ENCODE peak calls at places on chromosomes 7 and 10, in ten cellular contexts. Y is tibial nerve, V is heart right ventricle, X is H1, U is tibial artery, S is ovary, P is heart left ventricle, W is IMR-90, R is BE2C, N is GM12878. G is an unnamed sample.

GRCh38 chr10:96752380-96752779 is 32.1 kb upstream of the PIK3AP1 start:
- DNase-seq in Y (no peak), V (no peak), X (no peak), U (no peak), S (no peak), P (no peak), W (no peak), R (no peak), N (no peak), G (no peak)

GRCh38 chr7:750111-750905 is 23.2 kb upstream of the PRKAR1B start:
- DNase-seq in Y (no peak), V (no peak), X (no peak), U (no peak), S (peak; percentile 13), P (no peak), W (no peak), R (no peak), N (no peak), G (no peak)

GRCh38 chr7:142646274-142646895 is 102.9 kb upstream of the PRSS1 start:
- DNase-seq in Y (no peak), V (no peak), X (no peak), U (no peak), S (no peak), P (no peak), W (no peak), R (no peak), N (no peak), G (no peak)

GRCh38 chr10:117926491-117926890 is 120.2 kb downstream of the RAB11FIP2 start:
- DNase-seq in Y (no peak), V (no peak), X (no peak), U (no peak), S (no peak), P (no peak), W (peak; percentile 0), R (no peak), N (no peak), G (no peak)

GRCh38 chr10:7950981-7951847 is 103.3 kb upstream of the GATA3 start:
- DNase-seq in Y (no peak), V (no peak), X (no peak), U (no peak), S (no peak), P (no peak), W (peak; percentile 80), R (no peak), N (no peak), G (no peak)

GRCh38 chr7:156459067-156459466 is 181.5 kb upstream of the RNF32 start:
- DNase-seq in Y (no peak), V (no peak), X (no peak), U (no peak), S (no peak), P (no peak), W (no peak), R (no peak), N (no peak), G (no peak)

GRCh38 chr7:36925207-36925606 is 200.9 kb upstream of the AOAH start:
- DNase-seq in Y (no peak), V (no peak), X (no peak), U (no peak), S (no peak), P (no peak), W (no peak), R (no peak), N (no peak), G (peak; percentile 45)

GRCh38 chr10:68096913-68097509 is 12.3 kb upstream of the MYPN start:
- DNase-seq in Y (no peak), V (no peak), X (peak; percentile 50), U (no peak), S (no peak), P (peak; percentile 31), W (peak; percentile 95), R (peak; percentile 12), N (no peak), G (peak; percentile 81)

GRCh38 chr7:65325793-65326432 is 47.7 kb upstream of the ZNF92 start:
- DNase-seq in Y (no peak), V (no peak), X (no peak), U (no peak), S (no peak), P (no peak), W (peak; percentile 6), R (no peak), N (no peak), G (no peak)

GRCh38 chr7:142024547-142024946 is 28.9 kb downstream of the MGAM start:
- DNase-seq in Y (no peak), V (no peak), X (no peak), U (no peak), S (no peak), P (no peak), W (no peak), R (no peak), N (no peak), G (no peak)

GRCh38 chr10:73894245-73894971 is 16.5 kb upstream of the PLAU start:
- DNase-seq in Y (no peak), V (no peak), X (no peak), U (no peak), S (no peak), P (no peak), W (peak; percentile 85), R (no peak), N (no peak), G (peak; percentile 91)

GRCh38 chr7:85090919-85091567 is 95.8 kb downstream of the SEMA3D start:
- DNase-seq in Y (no peak), V (no peak), X (no peak), U (no peak), S (no peak), P (no peak), W (no peak), R (no peak), N (no peak), G (no peak)

GRCh38 chr10:69326692-69327091 is 48.4 kb downstream of the HK1 start:
- DNase-seq in Y (no peak), V (no peak), X (no peak), U (no peak), S (no peak), P (no peak), W (no peak), R (no peak), N (no peak), G (no peak)
- H3K4me1 ChIP-seq in Y (peaks cover 7% of the 10 kb centered on the region), V (peaks cover 72% of the 10 kb centered on the region), X (peaks cover 50% of the 10 kb centered on the region), U (peaks cover 85% of the 10 kb centered on the region), S (peaks cover 2% of the 10 kb centered on the region), P (peaks cover 82% of the 10 kb centered on the region), W (peaks cover 14% of the 10 kb centered on the region), R (peaks cover 19% of the 10 kb centered on the region), N (peaks cover 14% of the 10 kb centered on the region), G (peaks cover 55% of the 10 kb centered on the region)

GRCh38 chr10:1020966-1021365 is 4.7 kb downstream of the IDI2 start:
- DNase-seq in Y (no peak), V (no peak), X (no peak), U (no peak), S (no peak), P (no peak), W (no peak), R (no peak), N (no peak), G (no peak)

GRCh38 chr10:1020460-1020859 is 5.2 kb downstream of the IDI2 start:
- DNase-seq in Y (no peak), V (no peak), X (no peak), U (no peak), S (no peak), P (no peak), W (no peak), R (no peak), N (no peak), G (no peak)

GRCh38 chr10:1015688-1016087 is 10.0 kb downstream of the IDI2 start:
- DNase-seq in Y (no peak), V (no peak), X (no peak), U (no peak), S (no peak), P (no peak), W (no peak), R (no peak), N (no peak), G (no peak)

GRCh38 chr10:1022413-1022812 is 3.2 kb downstream of the IDI2 start:
- DNase-seq in Y (no peak), V (no peak), X (no peak), U (no peak), S (no peak), P (peak; percentile 45), W (no peak), R (no peak), N (no peak), G (no peak)

GRCh38 chr10:1019362-1019761 is 6.3 kb downstream of the IDI2 start:
- DNase-seq in Y (no peak), V (no peak), X (no peak), U (no peak), S (no peak), P (no peak), W (no peak), R (no peak), N (no peak), G (no peak)
- H3K9me3 ChIP-seq in Y (no peaks in the 10 kb centered on the region), V (no peaks in the 10 kb centered on the region), X (no peaks in the 10 kb centered on the region), U (no peaks in the 10 kb centered on the region), S (no peaks in the 10 kb centered on the region), P (no peaks in the 10 kb centered on the region), W (no peaks in the 10 kb centered on the region), R (no peaks in the 10 kb centered on the region), N (no peaks in the 10 kb centered on the region), G (no peaks in the 10 kb centered on the region)

DNA sequence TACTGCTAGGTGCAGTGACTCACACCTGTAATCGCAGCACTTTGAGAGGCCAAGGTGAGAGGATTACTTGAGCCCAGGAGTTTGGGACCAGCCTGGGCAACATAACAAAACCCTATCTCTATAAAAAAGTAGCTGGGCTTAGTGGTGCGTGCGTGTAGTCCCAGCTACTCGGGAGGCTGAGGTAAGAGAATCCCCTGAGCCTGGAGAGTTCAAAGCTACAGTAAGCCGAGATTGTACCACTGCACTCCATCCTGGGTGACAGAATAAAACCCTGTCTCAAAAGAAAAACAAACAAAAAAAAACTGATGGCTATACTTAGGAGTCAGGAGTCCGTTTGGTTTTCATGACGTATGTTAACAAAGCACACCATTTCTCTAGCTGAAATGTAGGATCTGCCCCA is 2.9 kb downstream of the SGMS1 start:
- DNase-seq in Y (no peak), V (no peak), X (no peak), U (no peak), S (no peak), P (no peak), W (no peak), R (no peak), N (no peak), G (no peak)
- H3K4me1 ChIP-seq in Y (peaks cover 23% of the 10 kb centered on the region), V (peaks cover 18% of the 10 kb centered on the region), X (peaks cover 23% of the 10 kb centered on the region), U (peaks cover 20% of the 10 kb centered on the region), S (peaks cover 1% of the 10 kb centered on the region), P (peaks cover 23% of the 10 kb centered on the region), W (peaks cover 2% of the 10 kb centered on the region), R (no peaks in the 10 kb centered on the region), N (peaks cover 5% of the 10 kb centered on the region), G (peaks cover 7% of the 10 kb centered on the region)

GRCh38 chr7:4202154-4202553 is 479.9 kb upstream of the FOXK1 start:
- DNase-seq in Y (no peak), V (no peak), X (no peak), U (no peak), S (no peak), P (no peak), W (no peak), R (no peak), N (no peak), G (no peak)
- H3K9me3 ChIP-seq in Y (no peaks in the 10 kb centered on the region), V (no peaks in the 10 kb centered on the region), X (no peaks in the 10 kb centered on the region), U (no peaks in the 10 kb centered on the region), S (no peaks in the 10 kb centered on the region), P (no peaks in the 10 kb centered on the region), W (peaks cover 29% of the 10 kb centered on the region), R (no peaks in the 10 kb centered on the region), N (no peaks in the 10 kb centered on the region), G (no peaks in the 10 kb centered on the region)

G was measured in cardiac muscle cell.